ENCODE peak calls at places on chromosomes 4 and X, in ten cellular contexts. One of them, this sample, is unnamed.

GRCh38 chrX:21943460-21944135 is 3.1 kb downstream of the SMS start:
- DNase-seq in activated B cell treated with CpG ODN at 0.5 μM for 24 hours: no peak
- DNase-seq in fibroblast of mammary gland: peak
- DNase-seq in left colon: no peak
- DNase-seq in right cardiac atrium: no peak
- DNase-seq in amniotic stem cell: peak
- DNase-seq in PC-3: peak
- DNase-seq in putamen: no peak
- DNase-seq in SHP77: no peak
- DNase-seq in omental fat pad: no peak
- DNase-seq in this sample: no peak

GRCh38 chr4:6303943-6304342 is 34.3 kb downstream of the WFS1 start:
- DNase-seq in omental fat pad: no peak
- DNase-seq in amniotic stem cell: no peak
- DNase-seq in left colon: no peak
- DNase-seq in right cardiac atrium: no peak
- DNase-seq in SHP77: no peak
- DNase-seq in fibroblast of mammary gland: no peak
- DNase-seq in PC-3: no peak
- DNase-seq in activated B cell treated with CpG ODN at 0.5 μM for 24 hours: no peak
- DNase-seq in putamen: no peak
- DNase-seq in this sample: no peak

GRCh38 chr4:46445689-46446339 is 55.9 kb upstream of the GABRA2 start:
- DNase-seq in putamen: no peak
- DNase-seq in right cardiac atrium: no peak
- DNase-seq in amniotic stem cell: no peak
- DNase-seq in left colon: no peak
- DNase-seq in omental fat pad: no peak
- DNase-seq in SHP77: no peak
- DNase-seq in activated B cell treated with CpG ODN at 0.5 μM for 24 hours: no peak
- DNase-seq in PC-3: peak
- DNase-seq in fibroblast of mammary gland: peak
- DNase-seq in this sample: no peak

GRCh38 chrX:135328421-135329005 is 19.2 kb downstream of the ETDC start:
- DNase-seq in activated B cell treated with CpG ODN at 0.5 μM for 24 hours: no peak
- DNase-seq in SHP77: no peak
- DNase-seq in putamen: no peak
- DNase-seq in left colon: no peak
- DNase-seq in right cardiac atrium: no peak
- DNase-seq in omental fat pad: no peak
- DNase-seq in amniotic stem cell: no peak
- DNase-seq in PC-3: no peak
- DNase-seq in fibroblast of mammary gland: peak
- DNase-seq in this sample: no peak

GRCh38 chr4:25842229-25842840 is 20.5 kb downstream of the SEL1L3 start:
- DNase-seq in fibroblast of mammary gland: no peak
- DNase-seq in amniotic stem cell: no peak
- DNase-seq in right cardiac atrium: no peak
- DNase-seq in putamen: no peak
- DNase-seq in left colon: peak
- DNase-seq in PC-3: no peak
- DNase-seq in omental fat pad: no peak
- DNase-seq in activated B cell treated with CpG ODN at 0.5 μM for 24 hours: peak
- DNase-seq in SHP77: no peak
- DNase-seq in this sample: peak

GRCh38 chr4:1167244-1167949 is 5.0 kb downstream of the SPON2 start:
- DNase-seq in activated B cell treated with CpG ODN at 0.5 μM for 24 hours: peak
- DNase-seq in SHP77: peak
- DNase-seq in left colon: peak
- DNase-seq in fibroblast of mammary gland: peak
- DNase-seq in amniotic stem cell: peak
- DNase-seq in right cardiac atrium: peak
- DNase-seq in PC-3: peak
- DNase-seq in omental fat pad: peak
- DNase-seq in putamen: peak
- DNase-seq in this sample: peak

GRCh38 chrX:132488092-132488749 is 617 bp downstream of the MBNL3 start:
- DNase-seq in putamen: no peak
- DNase-seq in right cardiac atrium: peak
- DNase-seq in left colon: no peak
- DNase-seq in PC-3: peak
- DNase-seq in activated B cell treated with CpG ODN at 0.5 μM for 24 hours: no peak
- DNase-seq in amniotic stem cell: no peak
- DNase-seq in omental fat pad: no peak
- DNase-seq in SHP77: peak
- DNase-seq in fibroblast of mammary gland: peak
- DNase-seq in this sample: peak

GRCh38 chr4:81380364-81380853 is 91.3 kb downstream of the RASGEF1B start:
- DNase-seq in fibroblast of mammary gland: no peak
- DNase-seq in omental fat pad: no peak
- DNase-seq in amniotic stem cell: no peak
- DNase-seq in left colon: no peak
- DNase-seq in SHP77: no peak
- DNase-seq in right cardiac atrium: no peak
- DNase-seq in activated B cell treated with CpG ODN at 0.5 μM for 24 hours: no peak
- DNase-seq in PC-3: no peak
- DNase-seq in putamen: no peak
- DNase-seq in this sample: no peak

GRCh38 chrX:6821730-6822129 is 286.8 kb upstream of the VCX3A start:
- DNase-seq in activated B cell treated with CpG ODN at 0.5 μM for 24 hours: no peak
- DNase-seq in right cardiac atrium: no peak
- DNase-seq in PC-3: no peak
- DNase-seq in putamen: no peak
- DNase-seq in omental fat pad: no peak
- DNase-seq in amniotic stem cell: no peak
- DNase-seq in fibroblast of mammary gland: no peak
- DNase-seq in SHP77: no peak
- DNase-seq in left colon: peak
- DNase-seq in this sample: no peak

GRCh38 chr4:147355849-147356248 is 125.0 kb upstream of the EDNRA start:
- DNase-seq in activated B cell treated with CpG ODN at 0.5 μM for 24 hours: no peak
- DNase-seq in fibroblast of mammary gland: peak
- DNase-seq in putamen: no peak
- DNase-seq in PC-3: peak
- DNase-seq in omental fat pad: no peak
- DNase-seq in left colon: no peak
- DNase-seq in right cardiac atrium: no peak
- DNase-seq in amniotic stem cell: peak
- DNase-seq in SHP77: no peak
- DNase-seq in this sample: no peak

GRCh38 chr4:118036336-118036735 is 2.0 kb downstream of the NDST3 start:
- DNase-seq in amniotic stem cell: no peak
- DNase-seq in PC-3: no peak
- DNase-seq in right cardiac atrium: no peak
- DNase-seq in omental fat pad: no peak
- DNase-seq in putamen: no peak
- DNase-seq in fibroblast of mammary gland: no peak
- DNase-seq in SHP77: no peak
- DNase-seq in left colon: peak
- DNase-seq in activated B cell treated with CpG ODN at 0.5 μM for 24 hours: no peak
- DNase-seq in this sample: no peak

GRCh38 chr4:88610771-88611170 is 18.5 kb downstream of the HERC3 start:
- DNase-seq in putamen: peak
- DNase-seq in left colon: no peak
- DNase-seq in right cardiac atrium: peak
- DNase-seq in amniotic stem cell: no peak
- DNase-seq in fibroblast of mammary gland: peak
- DNase-seq in SHP77: no peak
- DNase-seq in activated B cell treated with CpG ODN at 0.5 μM for 24 hours: no peak
- DNase-seq in PC-3: no peak
- DNase-seq in omental fat pad: no peak
- DNase-seq in this sample: no peak

GRCh38 chrX:134294548-134294947 is 57.6 kb downstream of the CCDC160 start:
- DNase-seq in amniotic stem cell: no peak
- DNase-seq in activated B cell treated with CpG ODN at 0.5 μM for 24 hours: no peak
- DNase-seq in omental fat pad: no peak
- DNase-seq in right cardiac atrium: no peak
- DNase-seq in PC-3: peak
- DNase-seq in fibroblast of mammary gland: peak
- DNase-seq in putamen: no peak
- DNase-seq in left colon: no peak
- DNase-seq in SHP77: no peak
- DNase-seq in this sample: no peak

GRCh38 chrX:9758239-9758638 is 7.4 kb downstream of the GPR143 start:
- DNase-seq in PC-3: no peak
- DNase-seq in right cardiac atrium: no peak
- DNase-seq in activated B cell treated with CpG ODN at 0.5 μM for 24 hours: no peak
- DNase-seq in omental fat pad: no peak
- DNase-seq in left colon: no peak
- DNase-seq in amniotic stem cell: no peak
- DNase-seq in putamen: no peak
- DNase-seq in fibroblast of mammary gland: no peak
- DNase-seq in SHP77: no peak
- DNase-seq in this sample: no peak

GRCh38 chrX:72539822-72540221 is 32.8 kb downstream of the HDAC8 start:
- DNase-seq in activated B cell treated with CpG ODN at 0.5 μM for 24 hours: no peak
- DNase-seq in SHP77: no peak
- DNase-seq in omental fat pad: no peak
- DNase-seq in amniotic stem cell: no peak
- DNase-seq in right cardiac atrium: no peak
- DNase-seq in left colon: no peak
- DNase-seq in PC-3: no peak
- DNase-seq in fibroblast of mammary gland: no peak
- DNase-seq in putamen: no peak
- DNase-seq in this sample: no peak

GRCh38 chr4:89434364-89434988 is 126.9 kb upstream of the GPRIN3 start:
- DNase-seq in fibroblast of mammary gland: peak
- DNase-seq in PC-3: peak
- DNase-seq in amniotic stem cell: peak
- DNase-seq in left colon: no peak
- DNase-seq in putamen: peak
- DNase-seq in omental fat pad: no peak
- DNase-seq in SHP77: no peak
- DNase-seq in activated B cell treated with CpG ODN at 0.5 μM for 24 hours: no peak
- DNase-seq in right cardiac atrium: no peak
- DNase-seq in this sample: no peak

GRCh38 chr4:56099378-56099786 is 150.6 kb downstream of the CEP135 start:
- DNase-seq in PC-3: peak
- DNase-seq in SHP77: no peak
- DNase-seq in right cardiac atrium: no peak
- DNase-seq in activated B cell treated with CpG ODN at 0.5 μM for 24 hours: no peak
- DNase-seq in left colon: no peak
- DNase-seq in fibroblast of mammary gland: no peak
- DNase-seq in omental fat pad: no peak
- DNase-seq in amniotic stem cell: no peak
- DNase-seq in putamen: peak
- DNase-seq in this sample: no peak

GRCh38 chr4:147582386-147583077 is 34.7 kb upstream of the TMEM184C start:
- DNase-seq in omental fat pad: no peak
- DNase-seq in fibroblast of mammary gland: peak
- DNase-seq in activated B cell treated with CpG ODN at 0.5 μM for 24 hours: no peak
- DNase-seq in SHP77: no peak
- DNase-seq in right cardiac atrium: no peak
- DNase-seq in PC-3: peak
- DNase-seq in putamen: no peak
- DNase-seq in amniotic stem cell: no peak
- DNase-seq in left colon: no peak
- DNase-seq in this sample: no peak

GRCh38 chr4:54384563-54384962 is 155.5 kb downstream of the PDGFRA start:
- DNase-seq in SHP77: peak
- DNase-seq in PC-3: peak
- DNase-seq in fibroblast of mammary gland: peak
- DNase-seq in omental fat pad: no peak
- DNase-seq in left colon: peak
- DNase-seq in activated B cell treated with CpG ODN at 0.5 μM for 24 hours: no peak
- DNase-seq in right cardiac atrium: no peak
- DNase-seq in amniotic stem cell: no peak
- DNase-seq in putamen: peak
- DNase-seq in this sample: no peak

GRCh38 chr4:184955636-184956035 is 62.7 kb upstream of the HELT start:
- DNase-seq in fibroblast of mammary gland: no peak
- DNase-seq in SHP77: no peak
- DNase-seq in PC-3: no peak
- DNase-seq in amniotic stem cell: no peak
- DNase-seq in left colon: no peak
- DNase-seq in omental fat pad: no peak
- DNase-seq in activated B cell treated with CpG ODN at 0.5 μM for 24 hours: no peak
- DNase-seq in right cardiac atrium: no peak
- DNase-seq in putamen: no peak
- DNase-seq in this sample: no peak

GRCh38 chrX:95762716-95763115 is 921.9 kb upstream of the DIAPH2 start:
- DNase-seq in fibroblast of mammary gland: no peak
- DNase-seq in right cardiac atrium: no peak
- DNase-seq in left colon: no peak
- DNase-seq in amniotic stem cell: no peak
- DNase-seq in activated B cell treated with CpG ODN at 0.5 μM for 24 hours: no peak
- DNase-seq in putamen: no peak
- DNase-seq in SHP77: no peak
- DNase-seq in PC-3: peak
- DNase-seq in omental fat pad: no peak
- DNase-seq in this sample: no peak

GRCh38 chr4:123651127-123651526 is 254.5 kb downstream of the SPRY1 start:
- DNase-seq in PC-3: no peak
- DNase-seq in fibroblast of mammary gland: no peak
- DNase-seq in right cardiac atrium: no peak
- DNase-seq in activated B cell treated with CpG ODN at 0.5 μM for 24 hours: no peak
- DNase-seq in SHP77: no peak
- DNase-seq in putamen: no peak
- DNase-seq in left colon: no peak
- DNase-seq in amniotic stem cell: no peak
- DNase-seq in omental fat pad: no peak
- DNase-seq in this sample: no peak

GRCh38 chr4:110197421-110198398 is 705 bp downstream of the ELOVL6 start:
- DNase-seq in SHP77: peak
- DNase-seq in putamen: peak
- DNase-seq in fibroblast of mammary gland: peak
- DNase-seq in right cardiac atrium: peak
- DNase-seq in amniotic stem cell: peak
- DNase-seq in omental fat pad: no peak
- DNase-seq in left colon: peak
- DNase-seq in activated B cell treated with CpG ODN at 0.5 μM for 24 hours: peak
- DNase-seq in PC-3: peak
- DNase-seq in this sample: peak